ENCODE peak calls at places on chromosomes 11 and 22, in six cellular contexts. C is cardiac muscle cell; E is right cardiac atrium; H is CD4-positive, CD25-positive, alpha-beta regulatory T cell; S is ascending aorta; J is neural progenitor cell. F is an unnamed sample. For H3K9me3, the result is how much of the 10 kb centered on the place peaks cover.

GRCh38 chr11:15199693-15200092 is 85.0 kb downstream of the INSC start:
- DNase-seq in C (no peak), E (peak), H (no peak), S (peak), J (no peak), F (no peak)

GRCh38 chr22:28769394-28770085 is 3.0 kb upstream of the CCDC117 start:
- DNase-seq in C (no peak), E (no peak), H (no peak), S (no peak), J (no peak), F (no peak)

GRCh38 chr11:65242389-65242788 is 19.4 kb upstream of the POLA2 start:
- DNase-seq in C (no peak), E (no peak), H (no peak), S (no peak), J (no peak), F (no peak)

GRCh38 chr11:3382613-3383275 is 3.8 kb upstream of the ZNF195 start:
- DNase-seq in C (no peak), E (no peak), H (no peak), S (no peak), J (no peak), F (no peak)

GRCh38 chr11:9657531-9657930 is 6.3 kb upstream of the SWAP70 start:
- DNase-seq in C (no peak), E (no peak), H (no peak), S (no peak), J (no peak), F (no peak)

GRCh38 chr22:50314455-50315288 is 7.2 kb upstream of the PLXNB2 start:
- DNase-seq in C (no peak), E (peak), H (peak), S (no peak), J (no peak), F (peak)

GRCh38 chr11:63343130-63343529 is 26.5 kb upstream of the SLC22A9 start:
- DNase-seq in C (no peak), E (no peak), H (no peak), S (no peak), J (no peak), F (no peak)

GRCh38 chr11:16767137-16767536 is 28.7 kb downstream of the C11orf58 start:
- DNase-seq in C (no peak), E (no peak), H (no peak), S (no peak), J (no peak), F (no peak)

GRCh38 chr11:38543311-38543710 is 1945.3 kb upstream of the RAG2 start:
- DNase-seq in C (peak), E (no peak), H (no peak), S (no peak), J (no peak), F (no peak)

GRCh38 chr11:34682822-34683221 is 61.9 kb downstream of the EHF start:
- DNase-seq in C (peak), E (no peak), H (no peak), S (no peak), J (no peak), F (no peak)

GRCh38 chr22:34972498-34972897 is 93.5 kb upstream of the ISX start:
- DNase-seq in C (no peak), E (no peak), H (no peak), S (no peak), J (peak), F (no peak)

GRCh38 chr11:124873980-124874379 is 8.7 kb downstream of the ROBO3 start:
- DNase-seq in C (no peak), E (no peak), H (no peak), S (peak), J (no peak), F (no peak)

GRCh38 chr11:75162954-75163353 is 12.0 kb downstream of the SLCO2B1 start:
- DNase-seq in C (no peak), E (no peak), H (no peak), S (no peak), J (no peak), F (no peak)

GRCh38 chr11:66701432-66702240 is 23.9 kb upstream of the RBM4B start:
- DNase-seq in C (peak), E (no peak), H (no peak), S (no peak), J (no peak), F (no peak)

GRCh38 chr11:130323452-130324448 is 9.0 kb upstream of the ZBTB44 start:
- DNase-seq in C (peak), E (no peak), H (no peak), S (no peak), J (no peak), F (no peak)

GRCh38 chr11:114111369-114112042 is 52.0 kb downstream of the ZBTB16 start:
- DNase-seq in C (peak), E (no peak), H (no peak), S (peak), J (no peak), F (no peak)

GRCh38 chr11:1884123-1884415 is 7.6 kb downstream of the PRR33 start:
- DNase-seq in C (no peak), E (no peak), H (no peak), S (no peak), J (no peak), F (no peak)

GRCh38 chr22:17119481-17120202 is 1.5 kb downstream of the TMEM121B start:
- DNase-seq in C (peak), E (peak), H (no peak), S (no peak), J (peak), F (no peak)

GRCh38 chr11:19769820-19770219 is 57.2 kb downstream of the NAV2 start:
- DNase-seq in C (peak), E (no peak), H (no peak), S (no peak), J (no peak), F (no peak)

GRCh38 chr11:119863811-119864601 is 135.0 kb upstream of the NECTIN1 start:
- DNase-seq in C (no peak), E (no peak), H (no peak), S (no peak), J (peak), F (no peak)

GRCh38 chr11:130527648-130528300 is 79.3 kb downstream of the ADAMTS15 start:
- DNase-seq in C (peak), E (peak), H (no peak), S (peak), J (no peak), F (no peak)

GRCh38 chr11:113895367-113896155 is 9.0 kb upstream of the HTR3B start:
- DNase-seq in C (no peak), E (no peak), H (no peak), S (peak), J (peak), F (no peak)

GRCh38 chr11:76658651-76659650 is 11.6 kb downstream of the LRRC32 start:
- DNase-seq in C (no peak), E (no peak), H (no peak), S (peak), J (no peak), F (no peak)

GRCh38 chr11:113444469-113445122 is 30.6 kb downstream of the DRD2 start:
- DNase-seq in C (peak), E (no peak), H (no peak), S (no peak), J (no peak), F (no peak)

GRCh38 chr11:57358543-57358961 is 20.4 kb downstream of the P2RX3 start:
- DNase-seq in C (no peak), E (no peak), H (no peak), S (no peak), J (no peak), F (no peak)

DNA sequence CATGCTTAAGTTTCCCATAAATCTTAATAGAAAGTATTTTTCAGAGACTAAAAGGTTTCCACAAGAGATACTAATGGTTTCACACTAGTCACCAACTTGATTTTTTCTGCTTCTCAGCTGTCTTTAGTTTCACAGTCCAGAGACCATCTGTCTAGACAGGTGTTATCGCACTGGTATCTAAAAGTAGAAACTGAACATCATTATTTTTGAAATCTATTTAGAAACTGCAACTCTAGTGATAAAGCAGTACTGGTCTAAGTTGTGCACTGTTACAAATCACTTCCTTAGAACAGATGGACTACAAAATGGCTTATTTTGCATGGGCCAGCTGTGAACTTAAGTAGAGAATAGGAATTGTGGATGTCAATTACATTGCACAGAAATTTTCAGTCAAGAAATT is 78.0 kb downstream of the CNTN5 start:
- DNase-seq in C (no peak), E (no peak), H (no peak), S (no peak), J (no peak), F (no peak)
- H3K9me3 ChIP-seq in C (under half), E (under half), H (under half), S (under half), J (under half), F (under half)

DNA sequence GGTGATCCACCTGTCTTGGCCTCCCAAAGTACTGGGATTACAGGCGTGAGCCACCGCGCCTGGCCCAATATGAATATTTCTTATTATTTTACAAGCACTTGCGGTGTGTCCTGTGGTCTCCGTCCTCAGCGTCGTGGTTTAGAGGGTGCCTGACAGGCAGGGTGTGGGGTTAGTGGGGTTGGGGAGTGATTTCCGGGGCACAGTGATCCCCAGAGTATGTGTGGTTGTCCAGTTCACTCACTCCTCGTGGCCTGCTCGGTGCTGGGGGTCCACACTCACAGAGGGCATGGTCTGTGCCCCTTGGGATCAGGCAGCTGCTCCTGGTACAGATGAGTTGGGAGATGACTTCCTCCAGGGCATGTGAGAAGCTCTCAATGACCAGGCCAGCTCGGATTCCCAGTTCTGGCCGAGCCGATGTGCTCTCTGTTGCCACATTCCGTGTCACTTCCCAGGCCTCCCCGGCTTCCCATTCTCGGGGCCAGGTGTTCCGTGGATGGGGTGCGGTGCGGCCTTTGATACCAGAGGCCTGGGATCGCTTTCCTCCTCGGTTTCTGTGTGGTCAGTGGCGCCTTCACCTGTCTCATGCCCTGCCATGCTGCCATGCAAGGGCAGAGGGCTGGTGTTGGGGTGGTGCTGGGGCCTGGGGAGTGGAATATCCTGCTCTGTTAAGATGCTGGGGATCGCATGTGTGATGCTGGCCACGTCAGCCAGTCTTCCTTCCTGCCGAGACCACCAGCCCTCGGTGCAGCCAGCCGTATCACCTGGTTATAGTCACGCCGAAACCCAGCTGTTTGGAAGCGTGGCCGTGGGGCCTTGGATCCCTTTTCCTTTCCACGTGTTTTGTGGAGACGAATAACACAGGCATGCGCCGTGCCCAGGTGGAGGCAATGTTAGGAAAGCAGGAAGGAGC is 39.6 kb downstream of the PARVB start:
- DNase-seq in C (no peak), E (peak), H (no peak), S (no peak), J (no peak), F (no peak)
- H3K9me3 ChIP-seq in C (under half), E (under half), H (under half), S (under half), J (under half), F (under half)

GRCh38 chr11:98564881-98565280 is 455.9 kb upstream of the CNTN5 start:
- DNase-seq in C (no peak), E (no peak), H (no peak), S (no peak), J (no peak), F (no peak)
- H3K9me3 ChIP-seq in C (under half), E (under half), H (under half), S (under half), J (under half), F (under half)

DNA sequence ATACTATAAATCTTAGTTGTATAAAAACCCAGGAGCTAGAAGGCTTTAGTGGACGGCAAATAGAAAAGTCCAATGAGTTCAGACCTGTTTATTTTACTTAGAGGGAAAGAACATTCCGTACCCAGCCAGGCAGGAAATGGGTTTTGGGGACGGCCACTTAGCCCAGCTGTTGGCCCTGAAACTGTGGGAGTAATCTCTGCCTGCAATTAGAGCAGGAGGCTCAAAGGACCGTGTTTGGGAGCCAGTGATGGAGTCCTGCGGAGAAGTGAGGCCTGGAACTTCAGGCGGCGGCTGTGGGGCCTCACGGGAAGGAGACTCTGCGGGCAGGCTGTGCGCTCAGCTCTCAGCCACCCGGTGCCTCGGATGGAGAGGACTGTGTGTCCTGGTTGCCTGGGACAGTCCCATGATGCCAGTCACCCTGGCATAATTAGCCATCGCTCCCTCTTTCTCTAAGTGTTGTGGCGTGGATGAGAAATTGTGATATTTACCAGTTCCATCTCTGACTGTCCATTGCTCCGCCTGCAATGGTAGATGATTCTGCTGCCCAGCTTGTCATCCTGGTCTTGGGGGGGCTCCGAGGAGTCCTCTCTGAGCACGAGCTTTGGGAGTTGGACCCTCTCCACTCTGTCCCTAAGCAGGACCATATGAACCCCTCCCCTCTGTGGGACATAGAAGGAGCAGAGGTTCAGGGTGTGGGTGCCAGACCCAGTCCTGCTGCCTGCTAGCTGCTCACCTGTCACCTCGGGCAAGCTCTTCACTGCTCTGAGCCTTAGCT is 530.3 kb downstream of the TBC1D22A start:
- DNase-seq in C (peak), E (peak), H (no peak), S (peak), J (no peak), F (no peak)
- H3K9me3 ChIP-seq in C (under half), E (under half), H (under half), S (under half), J (under half), F (under half)

DNA sequence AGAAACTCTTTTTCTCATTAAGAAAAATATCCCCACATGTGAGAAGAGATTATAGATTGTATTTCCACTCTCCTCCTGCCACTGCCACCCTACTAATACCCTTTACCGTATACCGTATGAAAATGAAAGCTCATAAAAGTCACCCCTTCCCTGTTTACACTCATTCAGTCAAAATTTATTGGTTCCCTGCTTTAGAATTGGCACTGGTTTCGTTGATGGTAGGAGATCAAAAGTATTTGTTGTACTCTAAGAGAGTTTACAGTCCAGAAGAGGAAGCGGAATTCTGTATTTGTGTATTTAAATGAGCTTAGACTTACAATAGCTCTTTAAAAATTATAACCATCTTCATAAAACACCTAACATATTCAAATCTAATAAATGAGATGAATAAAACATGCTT is 68.2 kb downstream of the BBOX1 start:
- DNase-seq in C (no peak), E (no peak), H (no peak), S (no peak), J (no peak), F (no peak)
- H3K9me3 ChIP-seq in C (under half), E (under half), H (under half), S (under half), J (under half), F (under half)

GRCh38 chr11:94675788-94676187 is 92.4 kb upstream of the AMOTL1 start:
- DNase-seq in C (no peak), E (no peak), H (no peak), S (no peak), J (no peak), F (no peak)
- H3K9me3 ChIP-seq in C (under half), E (under half), H (under half), S (under half), J (under half), F (under half)

DNA sequence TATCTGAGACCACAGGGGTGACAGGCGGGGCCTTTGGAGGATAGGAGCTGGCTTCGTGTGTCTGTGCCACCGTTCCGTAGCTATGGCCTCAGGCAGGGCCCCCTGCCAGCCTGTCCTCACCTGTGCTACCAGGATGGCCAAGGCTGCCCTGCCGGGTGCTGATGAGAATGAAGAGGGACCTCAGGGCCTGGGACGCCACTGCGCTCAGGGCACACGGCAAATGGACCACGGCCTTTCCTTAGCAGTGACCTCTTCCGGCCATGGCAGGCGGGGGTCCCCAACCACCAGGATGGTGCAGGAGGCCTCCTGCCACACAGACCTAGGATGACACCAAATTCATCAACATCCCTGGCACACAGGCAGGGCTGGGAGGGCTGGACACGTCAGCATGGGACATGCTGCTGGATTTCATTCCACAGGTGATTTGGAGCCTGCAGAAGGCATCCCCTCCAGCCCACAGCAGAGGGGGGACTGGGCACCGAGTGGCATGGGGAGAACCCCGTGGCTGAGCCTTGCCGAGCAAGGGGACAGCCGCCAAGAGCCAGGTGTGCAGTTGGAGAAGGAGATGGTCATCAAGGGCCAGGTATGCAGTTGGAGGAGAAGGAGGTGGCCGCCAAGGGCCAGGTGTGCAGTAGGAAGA is 1321.0 kb downstream of the BRD1 start:
- DNase-seq in C (no peak), E (peak), H (no peak), S (no peak), J (no peak), F (no peak)
- H3K9me3 ChIP-seq in C (under half), E (under half), H (under half), S (under half), J (under half), F (under half)

GRCh38 chr11:110345756-110346155 is 49.3 kb upstream of the RDX start:
- DNase-seq in C (no peak), E (no peak), H (no peak), S (no peak), J (no peak), F (no peak)

GRCh38 chr11:110349109-110349996 is 52.9 kb upstream of the RDX start:
- DNase-seq in C (peak), E (no peak), H (no peak), S (no peak), J (peak), F (no peak)

DNA sequence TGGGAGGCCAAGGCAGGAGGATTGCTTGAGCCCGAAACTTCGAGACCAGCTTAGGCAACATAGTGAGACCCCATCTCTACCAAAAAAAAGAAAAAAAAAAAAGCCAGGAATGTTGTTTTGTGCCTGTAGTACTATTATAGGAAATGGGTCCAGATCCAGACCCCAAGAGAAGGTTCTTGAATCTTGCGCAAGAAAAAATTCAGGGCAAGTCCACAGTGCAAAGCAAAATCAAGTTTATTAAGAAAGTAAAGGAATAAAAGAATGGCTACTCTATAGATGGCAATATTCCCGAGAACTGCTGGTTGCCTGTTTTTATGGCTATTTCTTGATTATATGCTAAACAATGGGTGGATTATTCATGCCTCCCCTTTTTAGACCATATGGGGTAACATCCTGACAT is 51.2 kb upstream of the RDX start:
- DNase-seq in C (no peak), E (no peak), H (no peak), S (no peak), J (no peak), F (no peak)
- H3K9me3 ChIP-seq in C (under half), E (under half), H (under half), S (under half), J (under half), F (under half)

GRCh38 chr22:47929646-47930185 is 1167.3 kb downstream of the TBC1D22A start:
- DNase-seq in C (no peak), E (no peak), H (no peak), S (no peak), J (no peak), F (no peak)
- H3K9me3 ChIP-seq in C (under half), E (under half), H (under half), S (under half), J (under half), F (under half)